ENCODE peak calls at places on chromosome 1, in six cellular contexts. N is mammary epithelial cell, D is astrocyte of the hippocampus, J is neural crest cell, Z is T-helper 2 cell, I is AG09309. R is an unnamed sample.

GRCh38 chr1:6803357-6803756 is 18.1 kb downstream of the CAMTA1 start:
- DNase-seq in D (no peak), J (no peak), N (no peak), Z (no peak), I (no peak), R (no peak)

GRCh38 chr1:111742938-111743549 is 3.8 kb upstream of the INKA2 start:
- DNase-seq in Z (no peak), N (no peak), D (no peak), J (no peak), I (no peak), R (no peak)

GRCh38 chr1:232585486-232585885 is 44.4 kb downstream of the SIPA1L2 start:
- DNase-seq in J (no peak), I (no peak), N (no peak), D (no peak), Z (no peak), R (no peak)

GRCh38 chr1:156559797-156560112 is 12.6 kb downstream of the IQGAP3 start:
- DNase-seq in Z (no peak), I (no peak), N (no peak), D (no peak), J (no peak), R (no peak)

GRCh38 chr1:210294991-210295773 is 33.5 kb upstream of the HHAT start:
- DNase-seq in I (no peak), D (peak), Z (no peak), J (peak), N (peak), R (no peak)

GRCh38 chr1:67578397-67579020 is 106.5 kb upstream of the GADD45A start:
- DNase-seq in Z (no peak), J (no peak), N (no peak), D (no peak), I (no peak), R (no peak)

GRCh38 chr1:232620356-232620841 is 9.5 kb downstream of the SIPA1L2 start:
- DNase-seq in D (peak), Z (no peak), N (peak), J (no peak), I (no peak), R (no peak)

GRCh38 chr1:85681087-85681486 is 27.1 kb downstream of the ZNHIT6 start:
- DNase-seq in J (peak), I (peak), N (peak), D (peak), Z (no peak), R (no peak)

GRCh38 chr1:56670350-56670749 is 25.2 kb downstream of the PRKAA2 start:
- DNase-seq in J (no peak), D (no peak), N (no peak), I (no peak), Z (no peak), R (no peak)

GRCh38 chr1:6392880-6393399 is 627 bp downstream of the ACOT7 start:
- DNase-seq in N (no peak), D (no peak), I (no peak), J (peak), Z (no peak), R (no peak)